ENCODE peak calls at places on chromosomes 11 and 22, in six cellular contexts. O, Y, P, F, Z and E are unnamed samples.

GRCh38 chr22:38831166-38831945 is 12.5 kb downstream of the NPTXR start:
- DNase-seq in F (no peak), O (peak; percentile 55), Z (peak; percentile 84), Y (no peak), P (no peak), E (no peak)

GRCh38 chr11:46038529-46038928 is 82.7 kb downstream of the PHF21A start:
- DNase-seq in F (no peak), P (no peak), O (no peak), Y (no peak), Z (no peak), E (no peak)

GRCh38 chr11:126890561-126890960 is 110.0 kb downstream of the KIRREL3 start:
- DNase-seq in O (no peak), Z (no peak), Y (no peak), F (no peak), P (no peak), E (no peak)

GRCh38 chr22:22556995-22557925 is 1.8 kb downstream of the PRAME start:
- DNase-seq in Z (no peak), O (no peak), Y (no peak), P (peak; percentile 69), F (no peak), E (no peak)

GRCh38 chr11:450809-451451 is 851 bp downstream of the PTDSS2 start:
- DNase-seq in F (peak; percentile 62), Z (peak; percentile 65), Y (peak; percentile 64), O (no peak), P (peak; percentile 24), E (peak; percentile 74)

GRCh38 chr11:77823775-77824174 is 2.8 kb downstream of the AAMDC start:
- DNase-seq in Y (no peak), Z (peak; percentile 71), O (no peak), F (no peak), P (no peak), E (no peak)

GRCh38 chr11:69640260-69640994 is 529 bp upstream of the CCND1 start:
- DNase-seq in Z (peak; percentile 33), F (no peak), P (no peak), Y (no peak), O (peak; percentile 92), E (no peak)

GRCh38 chr11:77107950-77108349 is 5.3 kb downstream of the OMP start:
- DNase-seq in O (no peak), F (no peak), Z (peak; percentile 92), P (no peak), Y (no peak), E (no peak)

GRCh38 chr11:13339196-13340153 is 61.9 kb downstream of the BMAL1 start:
- DNase-seq in F (no peak), P (no peak), O (no peak), Z (peak; percentile 92), Y (no peak), E (no peak)

GRCh38 chr11:117830674-117831351 is 6.3 kb upstream of the FXYD2 start:
- DNase-seq in P (no peak), Z (no peak), Y (no peak), F (no peak), O (no peak), E (no peak)

GRCh38 chr11:2379471-2380174 is 2.5 kb downstream of the CD81 start:
- DNase-seq in O (no peak), Z (no peak), Y (no peak), F (no peak), P (no peak), E (no peak)

GRCh38 chr11:69686856-69687255 is 11.7 kb upstream of the LTO1 start:
- DNase-seq in O (no peak), Y (no peak), F (no peak), Z (no peak), P (no peak), E (no peak)

GRCh38 chr11:1866226-1866625 is 13.3 kb downstream of the LSP1 start:
- DNase-seq in O (no peak), Y (no peak), Z (no peak), P (no peak), F (no peak), E (no peak)